ENCODE peak calls at places on chromosomes 2 and 18, in six cellular contexts. I is lower leg skin, Q is neural crest cell, W is heart right ventricle, N is kidney glomerular epithelial cell, L is D341Med. F is an unnamed sample.

GRCh38 chr2:136327162-136327852 is 209.4 kb upstream of the CXCR4 start:
- DNase-seq in L (no peak), N (no peak), Q (no peak), I (no peak), W (no peak), F (no peak)

GRCh38 chr18:36950282-36950681 is 121.4 kb downstream of the KIAA1328 start:
- DNase-seq in L (no peak), I (no peak), W (no peak), Q (no peak), N (no peak), F (no peak)

GRCh38 chr2:164771897-164772296 is 69.7 kb downstream of the COBLL1 start:
- DNase-seq in L (no peak), Q (no peak), W (no peak), I (no peak), N (no peak), F (peak)

GRCh38 chr2:63700276-63700675 is 111.5 kb downstream of the MDH1 start:
- DNase-seq in L (no peak), N (no peak), Q (no peak), I (no peak), W (no peak), F (no peak)

GRCh38 chr2:99066075-99066557 is 75.4 kb upstream of the C2orf15 start:
- DNase-seq in N (peak), Q (no peak), W (no peak), I (no peak), L (peak), F (peak)

GRCh38 chr2:157336137-157336721 is 10.6 kb upstream of the ERMN start:
- DNase-seq in L (peak), N (no peak), I (no peak), W (peak), Q (peak), F (peak)

GRCh38 chr2:172261292-172261691 is 158.6 kb upstream of the DLX2 start:
- DNase-seq in N (no peak), W (no peak), Q (no peak), I (no peak), L (no peak), F (no peak)

GRCh38 chr2:229612395-229612971 is 101.9 kb downstream of the DNER start:
- DNase-seq in W (no peak), N (no peak), Q (no peak), I (no peak), L (no peak), F (no peak)

GRCh38 chr18:10401489-10401888 is 52.9 kb upstream of the APCDD1 start:
- DNase-seq in W (no peak), L (no peak), Q (no peak), N (peak), I (no peak), F (no peak)

GRCh38 chr18:44945847-44946490 is 265.3 kb downstream of the SETBP1 start:
- DNase-seq in L (peak), W (no peak), N (no peak), Q (peak), I (no peak), F (peak)

GRCh38 chr2:167827352-167828097 is 419.9 kb downstream of the STK39 start:
- DNase-seq in N (no peak), I (no peak), Q (no peak), L (no peak), W (no peak), F (no peak)

GRCh38 chr2:7191927-7192326 is 274.7 kb downstream of the RNF144A start:
- DNase-seq in W (no peak), L (no peak), I (no peak), N (peak), Q (no peak), F (peak)

GRCh38 chr2:187078297-187078696 is 229.3 kb upstream of the ZSWIM2 start:
- DNase-seq in I (no peak), L (no peak), W (no peak), N (no peak), Q (no peak), F (no peak)

GRCh38 chr2:230326453-230327417 is at the start of gene SP140L:
- DNase-seq in W (peak), N (peak), L (no peak), Q (no peak), I (peak), F (no peak)

GRCh38 chr2:240024766-240025165 is 376 bp downstream of the NDUFA10 start:
- DNase-seq in Q (no peak), W (no peak), N (no peak), L (peak), I (no peak), F (peak)

GRCh38 chr2:15939556-15939853 is 845 bp upstream of the MYCN start:
- DNase-seq in L (peak), Q (no peak), I (peak), W (no peak), N (no peak), F (no peak)

GRCh38 chr2:144937899-144938298 is 418.0 kb upstream of the ZEB2 start:
- DNase-seq in N (no peak), L (no peak), Q (no peak), W (peak), I (no peak), F (no peak)

GRCh38 chr2:203623616-203624015 is 82.8 kb upstream of the CD28 start:
- DNase-seq in Q (no peak), N (no peak), I (no peak), W (no peak), L (no peak), F (no peak)

GRCh38 chr2:227834423-227834822 is 20.8 kb downstream of the CCL20 start:
- DNase-seq in N (no peak), I (no peak), Q (no peak), W (no peak), L (no peak), F (no peak)

GRCh38 chr2:188291617-188292445 is at the start of gene GULP1:
- DNase-seq in I (peak), W (peak), Q (peak), N (peak), L (peak), F (peak)

GRCh38 chr2:107712857-107713256 is 113.8 kb upstream of the RGPD4 start:
- DNase-seq in I (no peak), W (no peak), L (no peak), Q (no peak), N (no peak), F (no peak)

F was measured in NCI-H82.